ENCODE peak calls at places on chromosomes 5 and 9, in four cellular contexts. One of them, this sample, is unnamed.

GRCh38 chr5:81829242-81829641 is 78.3 kb upstream of the SSBP2 start:
- DNase-seq in HEK293T: no peak
- DNase-seq in WTC11: no peak
- DNase-seq in HepG2: no peak
- DNase-seq in this sample: no peak

GRCh38 chr9:115400801-115401200 is 282.8 kb upstream of the TNC start:
- DNase-seq in HepG2: no peak
- DNase-seq in HEK293T: no peak
- DNase-seq in WTC11: no peak
- DNase-seq in this sample: no peak

GRCh38 chr9:18606831-18607230 is 132.9 kb downstream of the ADAMTSL1 start:
- DNase-seq in HEK293T: no peak
- DNase-seq in HepG2: no peak
- DNase-seq in WTC11: peak; percentile 14
- DNase-seq in this sample: no peak

GRCh38 chr5:8773091-8773615 is 772.7 kb downstream of the SEMA5A start:
- DNase-seq in WTC11: no peak
- DNase-seq in HEK293T: no peak
- DNase-seq in HepG2: no peak
- DNase-seq in this sample: no peak

GRCh38 chr5:119470105-119470763 is 17.9 kb downstream of the HSD17B4 start:
- DNase-seq in HEK293T: no peak
- DNase-seq in WTC11: peak; percentile 28
- DNase-seq in HepG2: no peak
- DNase-seq in this sample: no peak

GRCh38 chr5:139951296-139951924 is 91.7 kb downstream of the NRG2 start:
- DNase-seq in WTC11: no peak
- DNase-seq in HEK293T: no peak
- DNase-seq in HepG2: no peak
- DNase-seq in this sample: no peak

GRCh38 chr5:141902015-141902414 is 21.7 kb upstream of the DELE1 start:
- DNase-seq in HepG2: no peak
- DNase-seq in WTC11: no peak
- DNase-seq in HEK293T: no peak
- DNase-seq in this sample: no peak

GRCh38 chr5:313265-313664 is 8.2 kb upstream of the AHRR start:
- DNase-seq in HepG2: no peak
- DNase-seq in WTC11: no peak
- DNase-seq in HEK293T: no peak
- DNase-seq in this sample: no peak

GRCh38 chr5:76527685-76528161 is 95.5 kb downstream of the F2RL2 start:
- DNase-seq in WTC11: no peak
- DNase-seq in HEK293T: no peak
- DNase-seq in HepG2: peak; percentile 27
- DNase-seq in this sample: no peak

GRCh38 chr5:61704289-61704688 is 372.2 kb downstream of the ZSWIM6 start:
- DNase-seq in WTC11: no peak
- DNase-seq in HEK293T: no peak
- DNase-seq in HepG2: no peak
- DNase-seq in this sample: no peak

GRCh38 chr9:112174223-112174964 is 703 bp downstream of the SUSD1 start:
- DNase-seq in HEK293T: peak; percentile 69
- DNase-seq in HepG2: peak; percentile 44
- DNase-seq in WTC11: peak; percentile 26
- DNase-seq in this sample: peak; percentile 93

GRCh38 chr5:32507738-32508434 is 63.3 kb upstream of the ZFR start:
- DNase-seq in WTC11: no peak
- DNase-seq in HEK293T: no peak
- DNase-seq in HepG2: no peak
- DNase-seq in this sample: no peak

GRCh38 chr9:98570663-98571440 is 137.9 kb downstream of the GABBR2 start:
- DNase-seq in HepG2: no peak
- DNase-seq in HEK293T: no peak
- DNase-seq in WTC11: peak; percentile 46
- DNase-seq in this sample: no peak

GRCh38 chr9:70013598-70014196 is 30.0 kb upstream of the MAMDC2 start:
- DNase-seq in WTC11: no peak
- DNase-seq in HEK293T: no peak
- DNase-seq in HepG2: no peak
- DNase-seq in this sample: no peak

GRCh38 chr9:81979196-81979595 is 9.4 kb upstream of the SPATA31D1 start:
- DNase-seq in HepG2: no peak
- DNase-seq in HEK293T: no peak
- DNase-seq in WTC11: no peak
- DNase-seq in this sample: no peak

GRCh38 chr9:116115731-116116353 is 37.7 kb upstream of the PAPPA start:
- DNase-seq in HepG2: no peak
- DNase-seq in WTC11: no peak
- DNase-seq in HEK293T: no peak
- DNase-seq in this sample: no peak

GRCh38 chr5:9249231-9249630 is 296.6 kb downstream of the SEMA5A start:
- DNase-seq in HEK293T: no peak
- DNase-seq in WTC11: no peak
- DNase-seq in HepG2: no peak
- DNase-seq in this sample: no peak

DNA sequence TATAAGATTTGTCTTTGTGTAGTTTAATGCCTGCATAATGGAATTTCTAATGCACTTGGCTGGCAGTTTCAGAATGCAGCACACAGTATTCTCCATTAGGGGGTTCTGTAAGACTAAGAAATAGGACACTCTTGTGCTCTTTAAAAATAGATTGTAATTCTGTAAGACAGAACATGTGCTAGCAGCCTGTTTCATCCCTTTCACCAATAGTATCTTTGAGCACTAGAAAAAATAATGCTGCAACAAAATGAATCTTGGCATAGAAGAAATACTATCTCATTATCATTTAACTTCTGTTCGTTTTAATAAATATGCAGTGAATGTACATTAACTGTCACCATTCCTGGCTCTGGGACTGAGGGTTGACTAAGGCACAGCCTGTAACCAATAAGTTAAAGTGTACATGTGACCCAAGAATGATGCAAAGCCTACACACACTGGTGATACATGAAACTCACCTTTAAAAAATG is 23.8 kb upstream of the ZNF622 start:
- DNase-seq in HepG2: peak; percentile 30
- DNase-seq in HEK293T: peak; percentile 27
- DNase-seq in WTC11: no peak
- DNase-seq in this sample: no peak
- TF ChIP-seq ELF4 in HepG2: no peak
- TF ChIP-seq ELF4 in HEK293T: no peak
- TF ChIP-seq ELF4 in WTC11: no peak
- TF ChIP-seq ELF4 in this sample: no peak

GRCh38 chr5:74895906-74896305 is 29.7 kb upstream of the FAM169A start:
- DNase-seq in WTC11: no peak
- DNase-seq in HepG2: no peak
- DNase-seq in HEK293T: no peak
- DNase-seq in this sample: no peak
- TF ChIP-seq ELF4 in WTC11: no peak
- TF ChIP-seq ELF4 in HepG2: no peak
- TF ChIP-seq ELF4 in HEK293T: no peak
- TF ChIP-seq ELF4 in this sample: no peak

GRCh38 chr5:39639618-39640078 is 214.9 kb upstream of the DAB2 start:
- DNase-seq in HEK293T: no peak
- DNase-seq in HepG2: no peak
- DNase-seq in WTC11: no peak
- DNase-seq in this sample: no peak
- TF ChIP-seq ELF4 in HEK293T: no peak
- TF ChIP-seq ELF4 in HepG2: no peak
- TF ChIP-seq ELF4 in WTC11: no peak
- TF ChIP-seq ELF4 in this sample: no peak

GRCh38 chr5:37722236-37723146 is 117.3 kb downstream of the GDNF start:
- DNase-seq in HepG2: peak; percentile 73
- DNase-seq in WTC11: no peak
- DNase-seq in HEK293T: no peak
- DNase-seq in this sample: peak; percentile 45

GRCh38 chr5:37725185-37725584 is 114.7 kb downstream of the GDNF start:
- DNase-seq in WTC11: no peak
- DNase-seq in HEK293T: no peak
- DNase-seq in HepG2: peak; percentile 30
- DNase-seq in this sample: no peak

GRCh38 chr5:37724395-37725125 is 115.3 kb downstream of the GDNF start:
- DNase-seq in HEK293T: no peak
- DNase-seq in HepG2: no peak
- DNase-seq in WTC11: no peak
- DNase-seq in this sample: no peak

GRCh38 chr5:37721447-37721871 is 118.4 kb downstream of the GDNF start:
- DNase-seq in HEK293T: no peak
- DNase-seq in HepG2: no peak
- DNase-seq in WTC11: no peak
- DNase-seq in this sample: no peak

DNA sequence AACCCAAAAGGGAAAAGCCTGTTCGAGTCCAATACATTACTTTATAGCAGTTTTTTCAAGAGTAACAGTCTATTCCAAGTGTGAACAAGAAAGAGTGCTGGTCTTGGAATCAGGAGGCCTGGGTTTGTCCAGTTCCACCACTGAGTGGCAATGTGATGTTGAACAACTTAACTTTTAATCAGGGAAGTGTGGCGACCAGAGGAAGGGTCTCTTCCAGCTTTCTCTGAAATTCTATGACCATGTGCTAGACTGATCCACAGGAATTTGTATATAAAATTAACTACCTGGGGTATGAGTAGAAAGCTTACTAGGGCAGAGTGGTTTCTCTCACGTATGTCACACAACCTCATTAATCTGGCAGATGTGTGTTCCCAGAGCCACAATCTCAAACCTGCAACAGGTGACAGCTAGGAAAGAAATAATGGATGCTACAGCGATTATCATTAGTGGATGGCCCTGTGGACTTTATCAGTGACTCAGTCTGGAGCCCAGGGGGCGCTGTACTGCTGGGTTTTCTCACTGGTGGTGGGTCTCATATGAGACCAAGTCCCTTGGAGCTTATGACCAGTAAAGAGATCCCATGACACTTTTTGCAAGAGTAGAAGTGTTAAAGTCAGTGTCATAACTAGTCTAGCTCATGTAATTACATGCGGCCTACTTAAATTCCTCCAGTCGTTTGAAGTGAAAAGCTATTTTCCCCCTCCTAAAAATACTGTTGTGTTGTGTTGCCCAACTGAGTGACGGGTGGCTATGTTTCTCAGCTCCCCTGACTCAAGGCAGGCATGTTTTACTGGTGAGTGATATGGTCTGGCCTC is 116.5 kb downstream of the GDNF start:
- DNase-seq in HEK293T: peak; percentile 52
- DNase-seq in HepG2: no peak
- DNase-seq in WTC11: peak; percentile 72
- DNase-seq in this sample: peak; percentile 62
- TF ChIP-seq ELF4 in HEK293T: no peak
- TF ChIP-seq ELF4 in HepG2: no peak
- TF ChIP-seq ELF4 in WTC11: no peak
- TF ChIP-seq ELF4 in this sample: no peak

GRCh38 chr5:133993152-133993548 is 11.6 kb downstream of the VDAC1 start:
- DNase-seq in WTC11: no peak
- DNase-seq in HepG2: no peak
- DNase-seq in HEK293T: no peak
- DNase-seq in this sample: no peak
- TF ChIP-seq ELF4 in WTC11: no peak
- TF ChIP-seq ELF4 in HepG2: no peak
- TF ChIP-seq ELF4 in HEK293T: no peak
- TF ChIP-seq ELF4 in this sample: no peak

GRCh38 chr9:136119259-136120118 is 814 bp upstream of the TMEM250 start:
- DNase-seq in WTC11: peak; percentile 55
- DNase-seq in HEK293T: no peak
- DNase-seq in HepG2: peak; percentile 82
- DNase-seq in this sample: peak; percentile 50
- TF ChIP-seq ELF4 in WTC11: no peak
- TF ChIP-seq ELF4 in HEK293T: no peak
- TF ChIP-seq ELF4 in HepG2: no peak
- TF ChIP-seq ELF4 in this sample: no peak

GRCh38 chr5:33792559-33792958 is 99.2 kb downstream of the ADAMTS12 start:
- DNase-seq in HEK293T: no peak
- DNase-seq in WTC11: no peak
- DNase-seq in HepG2: no peak
- DNase-seq in this sample: no peak
- TF ChIP-seq ELF4 in HEK293T: no peak
- TF ChIP-seq ELF4 in WTC11: no peak
- TF ChIP-seq ELF4 in HepG2: no peak
- TF ChIP-seq ELF4 in this sample: no peak

GRCh38 chr5:75275736-75276135 is 39.1 kb upstream of the ANKRD31 start:
- DNase-seq in HEK293T: no peak
- DNase-seq in WTC11: no peak
- DNase-seq in HepG2: no peak
- DNase-seq in this sample: no peak
- TF ChIP-seq ELF4 in HEK293T: no peak
- TF ChIP-seq ELF4 in WTC11: no peak
- TF ChIP-seq ELF4 in HepG2: no peak
- TF ChIP-seq ELF4 in this sample: no peak

DNA sequence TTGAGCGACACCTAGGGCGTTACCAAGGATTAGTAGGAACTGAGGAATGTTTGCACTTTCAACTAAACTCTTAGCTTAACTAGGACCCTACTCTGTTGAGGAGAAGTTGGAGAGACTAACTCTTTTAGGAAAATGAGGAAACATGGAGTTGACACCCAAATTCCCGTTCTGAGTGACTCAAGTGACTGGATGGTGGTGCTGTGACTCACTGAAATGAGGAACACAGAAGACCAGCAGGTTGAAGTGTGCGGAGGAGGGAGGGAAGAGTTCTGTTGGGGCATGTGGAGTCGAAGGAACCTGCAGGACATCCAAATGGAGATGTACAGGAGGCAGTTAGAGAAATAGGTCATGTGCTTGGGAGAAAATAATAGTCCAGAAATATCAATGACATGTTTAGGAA is 8.1 kb downstream of the HEXB start:
- DNase-seq in HepG2: no peak
- DNase-seq in WTC11: no peak
- DNase-seq in HEK293T: no peak
- DNase-seq in this sample: no peak
- TF ChIP-seq ELF4 in HepG2: no peak
- TF ChIP-seq ELF4 in WTC11: no peak
- TF ChIP-seq ELF4 in HEK293T: no peak
- TF ChIP-seq ELF4 in this sample: no peak

DNA sequence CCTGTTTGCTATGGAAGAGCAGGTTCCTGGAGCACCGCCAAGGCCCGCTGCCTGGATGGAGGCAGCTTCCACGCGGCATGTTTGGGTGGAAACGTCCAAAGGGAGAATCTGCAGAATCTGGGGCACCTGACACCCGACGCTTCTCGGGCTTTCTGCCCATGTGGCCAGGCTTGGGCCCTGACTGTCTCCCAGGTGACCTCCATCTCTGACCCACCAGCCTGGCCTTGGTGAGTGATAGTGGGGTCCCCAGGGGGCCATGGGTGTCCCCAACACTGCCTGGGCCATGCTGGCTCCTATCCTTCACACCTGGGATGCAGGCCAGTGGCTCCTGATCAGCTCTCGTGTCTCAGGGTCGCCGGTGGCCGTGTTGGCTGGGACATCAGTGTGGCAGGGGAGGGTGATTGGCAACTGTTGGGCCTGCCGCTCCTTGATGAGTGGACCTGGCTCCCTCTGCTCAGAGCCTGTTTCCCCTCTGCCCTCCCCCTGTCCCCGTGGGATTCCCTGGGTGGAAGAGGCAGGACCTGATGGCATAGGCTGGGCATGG is 34.0 kb downstream of the GLT6D1 start:
- DNase-seq in HepG2: no peak
- DNase-seq in WTC11: no peak
- DNase-seq in HEK293T: no peak
- DNase-seq in this sample: no peak
- TF ChIP-seq ELF4 in HepG2: no peak
- TF ChIP-seq ELF4 in WTC11: no peak
- TF ChIP-seq ELF4 in HEK293T: no peak
- TF ChIP-seq ELF4 in this sample: no peak

This sample was measured in K562.